ENCODE peak calls at places on chromosomes 16 and 17, in ten cellular contexts. X, Z, F, E, M, K, D, O, B and I are unnamed samples.

GRCh38 chr17:74008196-74008595 is 195.3 kb upstream of the RPL38 start:
- DNase-seq in X (no peak), Z (no peak), F (no peak), E (peak; percentile 16), M (no peak), K (no peak), D (peak; percentile 40), O (no peak), B (no peak), I (no peak)

GRCh38 chr16:8342276-8342675 is 248.0 kb downstream of the TMEM114 start:
- DNase-seq in X (no peak), Z (no peak), F (no peak), E (no peak), M (no peak), K (no peak), D (no peak), O (no peak), B (no peak), I (no peak)

GRCh38 chr16:13852827-13853226 is 67.1 kb upstream of the ERCC4 start:
- DNase-seq in X (no peak), Z (no peak), F (no peak), E (no peak), M (no peak), K (no peak), D (no peak), O (no peak), B (no peak), I (no peak)

GRCh38 chr17:10096556-10096955 is 101.8 kb downstream of the GAS7 start:
- DNase-seq in X (no peak), Z (no peak), F (no peak), E (no peak), M (no peak), K (no peak), D (no peak), O (no peak), B (no peak), I (no peak)

GRCh38 chr17:7499161-7499560 is 15.0 kb downstream of the POLR2A start:
- DNase-seq in X (no peak), Z (no peak), F (no peak), E (no peak), M (no peak), K (no peak), D (no peak), O (no peak), B (no peak), I (no peak)

GRCh38 chr17:76554131-76554530 is 14.3 kb downstream of the PRCD start:
- DNase-seq in X (no peak), Z (no peak), F (no peak), E (no peak), M (no peak), K (peak; percentile 68), D (no peak), O (no peak), B (no peak), I (no peak)

GRCh38 chr16:89720859-89721643 is at the start of the genes VPS9D1 and ZNF276:
- DNase-seq in X (no peak), Z (no peak), F (no peak), E (peak; percentile 60), M (peak; percentile 85), K (no peak), D (peak; percentile 80), O (peak; percentile 66), B (peak; percentile 91), I (no peak)

GRCh38 chr16:86418981-86419380 is 91.3 kb upstream of the FOXF1 start:
- DNase-seq in X (no peak), Z (no peak), F (no peak), E (no peak), M (no peak), K (no peak), D (no peak), O (no peak), B (no peak), I (no peak)

GRCh38 chr16:3665508-3665907 is 11.0 kb downstream of the DNASE1 start:
- DNase-seq in X (no peak), Z (no peak), F (no peak), E (no peak), M (no peak), K (no peak), D (peak; percentile 57), O (no peak), B (no peak), I (no peak)

GRCh38 chr17:17713839-17714238 is 32.6 kb downstream of the RAI1 start:
- DNase-seq in X (no peak), Z (no peak), F (no peak), E (no peak), M (no peak), K (peak; percentile 84), D (no peak), O (no peak), B (no peak), I (no peak)

GRCh38 chr17:29617481-29618271 is 5.0 kb downstream of the CORO6 start:
- DNase-seq in X (no peak), Z (no peak), F (no peak), E (peak; percentile 50), M (no peak), K (no peak), D (peak; percentile 87), O (peak; percentile 56), B (peak; percentile 88), I (no peak)

GRCh38 chr17:31494259-31495048 is 103.0 kb downstream of the RAB11FIP4 start:
- DNase-seq in X (no peak), Z (no peak), F (no peak), E (no peak), M (no peak), K (no peak), D (peak; percentile 46), O (no peak), B (peak; percentile 64), I (no peak)

GRCh38 chr16:79920685-79921084 is 320.1 kb upstream of the MAF start:
- DNase-seq in X (no peak), Z (no peak), F (no peak), E (no peak), M (no peak), K (no peak), D (no peak), O (no peak), B (no peak), I (no peak)

DNA sequence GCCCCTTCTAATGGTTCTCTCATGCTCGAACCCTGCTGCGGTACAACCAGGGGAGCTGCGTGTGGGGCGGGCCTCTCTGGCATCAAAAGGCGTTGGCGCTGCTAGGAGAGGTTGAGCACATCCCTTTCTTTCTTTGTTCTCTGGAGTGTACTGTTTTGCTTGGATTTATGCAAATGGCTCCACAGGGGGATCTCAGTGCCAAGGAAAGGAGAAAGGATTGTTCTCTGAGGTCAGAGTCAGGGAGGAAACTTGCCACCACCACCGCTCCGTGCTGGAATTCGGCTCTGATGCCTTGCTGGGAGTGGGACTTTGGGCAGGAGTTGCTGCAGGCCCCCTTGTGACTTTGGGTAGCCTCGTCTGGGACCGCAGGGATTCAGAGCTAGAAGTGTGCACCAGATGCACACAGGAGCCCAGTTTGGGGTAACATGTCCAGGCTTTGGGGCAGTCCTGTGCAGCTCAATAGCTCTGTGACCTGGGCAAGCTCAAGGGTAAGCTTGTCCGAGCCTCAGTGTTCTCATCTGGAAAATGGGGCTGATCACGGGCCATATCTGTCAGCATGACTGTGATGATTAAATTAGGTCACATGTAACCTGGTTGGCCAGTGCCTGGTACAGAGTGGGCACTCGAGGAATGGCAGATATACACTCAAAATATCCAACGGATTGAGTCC is 353.0 kb upstream of the EEF2KMT start:
- DNase-seq in X (no peak), Z (no peak), F (no peak), E (no peak), M (no peak), K (no peak), D (no peak), O (no peak), B (no peak), I (no peak)
- H3K4me3 ChIP-seq in X (no peak overlapping the region), Z (no peak overlapping the region), F (no peak overlapping the region), E (no peak overlapping the region), M (no peak overlapping the region), K (no peak overlapping the region), D (no peak overlapping the region), O (no peak overlapping the region), B (no peak overlapping the region), I (no peak overlapping the region)

GRCh38 chr16:56792960-56793359 is 63.0 kb downstream of the NUP93 start:
- DNase-seq in X (no peak), Z (no peak), F (no peak), E (no peak), M (no peak), K (no peak), D (no peak), O (no peak), B (no peak), I (no peak)

GRCh38 chr16:56787185-56787584 is 57.3 kb downstream of the NUP93 start:
- DNase-seq in X (no peak), Z (no peak), F (no peak), E (no peak), M (no peak), K (no peak), D (no peak), O (no peak), B (no peak), I (no peak)

GRCh38 chr16:56793504-56793903 is 63.6 kb downstream of the NUP93 start:
- DNase-seq in X (no peak), Z (no peak), F (no peak), E (no peak), M (no peak), K (no peak), D (peak; percentile 52), O (no peak), B (peak; percentile 30), I (no peak)

GRCh38 chr16:56788435-56788834 is 58.5 kb downstream of the NUP93 start:
- DNase-seq in X (no peak), Z (no peak), F (no peak), E (no peak), M (no peak), K (no peak), D (no peak), O (no peak), B (no peak), I (peak; percentile 69)

GRCh38 chr16:56789360-56789759 is 59.4 kb downstream of the NUP93 start:
- DNase-seq in X (no peak), Z (no peak), F (no peak), E (peak; percentile 55), M (peak; percentile 43), K (no peak), D (peak; percentile 57), O (peak; percentile 21), B (peak; percentile 64), I (peak; percentile 80)
- TF ChIP-seq CTCF in X (peak; percentile 53), Z (peak; percentile 56), F (peak; percentile 58), E (peak; percentile 65), M (no peak), K (peak; percentile 79), D (peak; percentile 73), O (no peak), B (peak; percentile 8), I (peak; percentile 81)

GRCh38 chr16:52128407-52128806 is 418.5 kb downstream of the TOX3 start:
- DNase-seq in X (no peak), Z (no peak), F (no peak), E (no peak), M (no peak), K (no peak), D (no peak), O (no peak), B (no peak), I (no peak)
- H3K4me3 ChIP-seq in X (no peak overlapping the region), Z (no peak overlapping the region), F (no peak overlapping the region), E (no peak overlapping the region), M (no peak overlapping the region), K (no peak overlapping the region), D (no peak overlapping the region), O (no peak overlapping the region), B (no peak overlapping the region), I (no peak overlapping the region)

DNA sequence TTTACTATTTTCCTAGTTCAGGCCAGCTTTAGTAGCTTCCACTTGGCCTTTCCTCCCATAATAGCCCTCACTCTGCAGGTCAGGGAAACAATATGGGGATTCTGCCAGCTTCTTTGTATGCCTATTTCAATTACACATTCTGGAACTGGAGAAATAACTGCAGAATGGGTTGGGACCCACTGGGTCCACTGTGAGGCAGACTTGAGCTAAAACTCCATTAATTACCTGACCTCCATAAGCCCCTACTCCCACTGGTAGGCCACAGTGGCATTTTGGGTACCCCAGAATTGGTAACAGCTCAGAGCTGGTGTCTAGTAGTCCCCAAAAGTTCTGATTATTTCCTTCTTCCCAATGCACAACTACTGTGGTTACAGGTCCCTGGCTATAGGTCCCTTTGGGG is 16.7 kb upstream of the TENT4B start:
- DNase-seq in X (no peak), Z (no peak), F (no peak), E (no peak), M (no peak), K (no peak), D (no peak), O (no peak), B (no peak), I (no peak)
- TF ChIP-seq CTCF in X (no peak), Z (no peak), F (peak; percentile 1), E (no peak), M (no peak), K (peak; percentile 45), D (peak; percentile 53), O (no peak), B (no peak), I (peak; percentile 12)